ENCODE peak calls at places on chromosomes 1 and 21, in ten cellular contexts. One of them, this sample, is unnamed.

GRCh38 chr1:25765152-25765909 is 34.7 kb upstream of the SELENON start:
- DNase-seq in LNCaP clone FGC: no peak
- DNase-seq in head of caudate nucleus: no peak
- DNase-seq in HEK293T: no peak
- DNase-seq in DMS 273 treated with DMSO at 0.1 percent for 48 hours: no peak
- DNase-seq in ACHN: no peak
- DNase-seq in HFFc6: no peak
- DNase-seq in brain microvascular endothelial cell: no peak
- DNase-seq in Calu3: no peak
- DNase-seq in GM04504: no peak
- DNase-seq in this sample: no peak

GRCh38 chr1:70509996-70510876 is 99.2 kb downstream of the CTH start:
- DNase-seq in LNCaP clone FGC: peak; percentile 66
- DNase-seq in head of caudate nucleus: peak; percentile 11
- DNase-seq in HEK293T: peak; percentile 77
- DNase-seq in DMS 273 treated with DMSO at 0.1 percent for 48 hours: peak; percentile 31
- DNase-seq in ACHN: peak; percentile 91
- DNase-seq in HFFc6: peak; percentile 99
- DNase-seq in brain microvascular endothelial cell: peak; percentile 59
- DNase-seq in Calu3: peak; percentile 11
- DNase-seq in GM04504: peak; percentile 89
- DNase-seq in this sample: peak; percentile 82

GRCh38 chr1:208174736-208175507 is 69.3 kb downstream of the PLXNA2 start:
- DNase-seq in LNCaP clone FGC: no peak
- DNase-seq in head of caudate nucleus: no peak
- DNase-seq in HEK293T: no peak
- DNase-seq in DMS 273 treated with DMSO at 0.1 percent for 48 hours: no peak
- DNase-seq in ACHN: no peak
- DNase-seq in HFFc6: peak; percentile 70
- DNase-seq in brain microvascular endothelial cell: peak; percentile 68
- DNase-seq in Calu3: no peak
- DNase-seq in GM04504: peak; percentile 30
- DNase-seq in this sample: no peak

GRCh38 chr1:240575976-240576666 is 35.8 kb downstream of the GREM2 start:
- DNase-seq in LNCaP clone FGC: no peak
- DNase-seq in head of caudate nucleus: no peak
- DNase-seq in HEK293T: no peak
- DNase-seq in DMS 273 treated with DMSO at 0.1 percent for 48 hours: no peak
- DNase-seq in ACHN: no peak
- DNase-seq in HFFc6: no peak
- DNase-seq in brain microvascular endothelial cell: peak; percentile 31
- DNase-seq in Calu3: no peak
- DNase-seq in GM04504: peak; percentile 61
- DNase-seq in this sample: no peak

GRCh38 chr1:175138579-175138978 is 54.0 kb downstream of the KIAA0040 start:
- DNase-seq in LNCaP clone FGC: no peak
- DNase-seq in head of caudate nucleus: no peak
- DNase-seq in HEK293T: no peak
- DNase-seq in DMS 273 treated with DMSO at 0.1 percent for 48 hours: no peak
- DNase-seq in ACHN: no peak
- DNase-seq in HFFc6: no peak
- DNase-seq in brain microvascular endothelial cell: no peak
- DNase-seq in Calu3: no peak
- DNase-seq in GM04504: no peak
- DNase-seq in this sample: no peak

GRCh38 chr1:110267260-110267659 is 57.1 kb downstream of the KCNC4 start:
- DNase-seq in LNCaP clone FGC: no peak
- DNase-seq in head of caudate nucleus: no peak
- DNase-seq in HEK293T: no peak
- DNase-seq in DMS 273 treated with DMSO at 0.1 percent for 48 hours: no peak
- DNase-seq in ACHN: no peak
- DNase-seq in HFFc6: no peak
- DNase-seq in brain microvascular endothelial cell: no peak
- DNase-seq in Calu3: no peak
- DNase-seq in GM04504: no peak
- DNase-seq in this sample: no peak

GRCh38 chr1:43035821-43036456 is 77.3 kb upstream of the SLC2A1 start:
- DNase-seq in LNCaP clone FGC: no peak
- DNase-seq in head of caudate nucleus: no peak
- DNase-seq in HEK293T: no peak
- DNase-seq in DMS 273 treated with DMSO at 0.1 percent for 48 hours: no peak
- DNase-seq in ACHN: no peak
- DNase-seq in HFFc6: no peak
- DNase-seq in brain microvascular endothelial cell: no peak
- DNase-seq in Calu3: no peak
- DNase-seq in GM04504: no peak
- DNase-seq in this sample: no peak

GRCh38 chr1:34164510-34165381 is at the start of gene CSMD2:
- DNase-seq in LNCaP clone FGC: no peak
- DNase-seq in head of caudate nucleus: peak; percentile 89
- DNase-seq in HEK293T: peak; percentile 37
- DNase-seq in DMS 273 treated with DMSO at 0.1 percent for 48 hours: no peak
- DNase-seq in ACHN: peak; percentile 8
- DNase-seq in HFFc6: peak; percentile 49
- DNase-seq in brain microvascular endothelial cell: peak; percentile 7
- DNase-seq in Calu3: peak; percentile 33
- DNase-seq in GM04504: peak; percentile 10
- DNase-seq in this sample: no peak

GRCh38 chr1:110242062-110242461 is 31.9 kb downstream of the KCNC4 start:
- DNase-seq in LNCaP clone FGC: no peak
- DNase-seq in head of caudate nucleus: no peak
- DNase-seq in HEK293T: no peak
- DNase-seq in DMS 273 treated with DMSO at 0.1 percent for 48 hours: peak; percentile 31
- DNase-seq in ACHN: no peak
- DNase-seq in HFFc6: no peak
- DNase-seq in brain microvascular endothelial cell: no peak
- DNase-seq in Calu3: no peak
- DNase-seq in GM04504: no peak
- DNase-seq in this sample: no peak

GRCh38 chr1:66353207-66353606 is 180.7 kb upstream of the SGIP1 start:
- DNase-seq in LNCaP clone FGC: no peak
- DNase-seq in head of caudate nucleus: peak; percentile 78
- DNase-seq in HEK293T: no peak
- DNase-seq in DMS 273 treated with DMSO at 0.1 percent for 48 hours: no peak
- DNase-seq in ACHN: no peak
- DNase-seq in HFFc6: no peak
- DNase-seq in brain microvascular endothelial cell: no peak
- DNase-seq in Calu3: no peak
- DNase-seq in GM04504: no peak
- DNase-seq in this sample: no peak

GRCh38 chr1:116954450-116954849 is 44.7 kb downstream of the PTGFRN start:
- DNase-seq in LNCaP clone FGC: no peak
- DNase-seq in head of caudate nucleus: no peak
- DNase-seq in HEK293T: no peak
- DNase-seq in DMS 273 treated with DMSO at 0.1 percent for 48 hours: no peak
- DNase-seq in ACHN: no peak
- DNase-seq in HFFc6: no peak
- DNase-seq in brain microvascular endothelial cell: no peak
- DNase-seq in Calu3: no peak
- DNase-seq in GM04504: no peak
- DNase-seq in this sample: no peak

GRCh38 chr21:18249542-18250152 is 5.0 kb downstream of the CHODL start:
- DNase-seq in LNCaP clone FGC: no peak
- DNase-seq in head of caudate nucleus: no peak
- DNase-seq in HEK293T: no peak
- DNase-seq in DMS 273 treated with DMSO at 0.1 percent for 48 hours: peak; percentile 75
- DNase-seq in ACHN: no peak
- DNase-seq in HFFc6: no peak
- DNase-seq in brain microvascular endothelial cell: no peak
- DNase-seq in Calu3: no peak
- DNase-seq in GM04504: no peak
- DNase-seq in this sample: no peak

GRCh38 chr1:54340434-54340833 is 65.8 kb downstream of the SSBP3 start:
- DNase-seq in LNCaP clone FGC: no peak
- DNase-seq in head of caudate nucleus: no peak
- DNase-seq in HEK293T: no peak
- DNase-seq in DMS 273 treated with DMSO at 0.1 percent for 48 hours: no peak
- DNase-seq in ACHN: no peak
- DNase-seq in HFFc6: no peak
- DNase-seq in brain microvascular endothelial cell: no peak
- DNase-seq in Calu3: no peak
- DNase-seq in GM04504: no peak
- DNase-seq in this sample: no peak

GRCh38 chr1:105608713-105609112 is 1447.8 kb upstream of the PRMT6 start:
- DNase-seq in LNCaP clone FGC: peak; percentile 36
- DNase-seq in head of caudate nucleus: no peak
- DNase-seq in HEK293T: peak; percentile 12
- DNase-seq in DMS 273 treated with DMSO at 0.1 percent for 48 hours: no peak
- DNase-seq in ACHN: peak; percentile 38
- DNase-seq in HFFc6: peak; percentile 49
- DNase-seq in brain microvascular endothelial cell: peak; percentile 13
- DNase-seq in Calu3: no peak
- DNase-seq in GM04504: no peak
- DNase-seq in this sample: no peak

GRCh38 chr21:17709266-17709611 is 96.5 kb upstream of the BTG3 start:
- DNase-seq in LNCaP clone FGC: no peak
- DNase-seq in head of caudate nucleus: no peak
- DNase-seq in HEK293T: no peak
- DNase-seq in DMS 273 treated with DMSO at 0.1 percent for 48 hours: no peak
- DNase-seq in ACHN: no peak
- DNase-seq in HFFc6: no peak
- DNase-seq in brain microvascular endothelial cell: no peak
- DNase-seq in Calu3: no peak
- DNase-seq in GM04504: no peak
- DNase-seq in this sample: no peak

This sample was measured in LoVo.